ENCODE peak calls at places on chromosome 20, in eight cellular contexts. D, M, A, N, X, P, T and K are unnamed samples.

GRCh38 chr20:35611482-35611881 is 4.1 kb upstream of the SPAG4 start:
- DNase-seq in D (no peak), M (no peak), A (no peak), N (peak; percentile 63), X (no peak), P (no peak), T (no peak), K (no peak)

GRCh38 chr20:34083137-34083536 is 28.9 kb downstream of the EIF2S2 start:
- DNase-seq in D (peak; percentile 85), M (peak; percentile 74), A (peak; percentile 95), N (no peak), X (peak; percentile 52), P (no peak), T (peak; percentile 65), K (peak; percentile 75)

GRCh38 chr20:41330343-41330720 is 10.3 kb upstream of the LPIN3 start:
- DNase-seq in D (no peak), M (no peak), A (peak; percentile 16), N (no peak), X (no peak), P (no peak), T (no peak), K (no peak)

GRCh38 chr20:56400001-56400640 is 7.7 kb downstream of the CSTF1 start:
- DNase-seq in D (no peak), M (no peak), A (no peak), N (peak; percentile 31), X (no peak), P (peak; percentile 41), T (peak; percentile 47), K (peak; percentile 44)

GRCh38 chr20:47500554-47500953 is 1.1 kb upstream of the NCOA3 start:
- DNase-seq in D (no peak), M (no peak), A (no peak), N (no peak), X (no peak), P (no peak), T (no peak), K (no peak)

GRCh38 chr20:55095745-55096450 is 620.5 kb downstream of the DOK5 start:
- DNase-seq in D (no peak), M (no peak), A (no peak), N (no peak), X (no peak), P (no peak), T (no peak), K (no peak)

GRCh38 chr20:53052380-53052779 is 80.2 kb downstream of the TSHZ2 start:
- DNase-seq in D (no peak), M (no peak), A (no peak), N (no peak), X (no peak), P (no peak), T (no peak), K (no peak)

GRCh38 chr20:61575151-61575937 is 323.3 kb downstream of the CDH4 start:
- DNase-seq in D (no peak), M (no peak), A (no peak), N (no peak), X (no peak), P (no peak), T (no peak), K (no peak)

GRCh38 chr20:12175538-12175937 is 257.8 kb downstream of the BTBD3 start:
- DNase-seq in D (no peak), M (no peak), A (no peak), N (no peak), X (no peak), P (no peak), T (no peak), K (no peak)

GRCh38 chr20:43316271-43316670 is 126.6 kb upstream of the PTPRT start:
- DNase-seq in D (no peak), M (no peak), A (no peak), N (no peak), X (no peak), P (no peak), T (no peak), K (no peak)

GRCh38 chr20:32251470-32251869 is 26.0 kb upstream of the KIF3B start:
- DNase-seq in D (no peak), M (no peak), A (no peak), N (no peak), X (no peak), P (no peak), T (no peak), K (no peak)

GRCh38 chr20:32247957-32248497 is 29.4 kb upstream of the KIF3B start:
- DNase-seq in D (no peak), M (no peak), A (no peak), N (no peak), X (no peak), P (no peak), T (no peak), K (no peak)

GRCh38 chr20:32249030-32249738 is 28.3 kb upstream of the KIF3B start:
- DNase-seq in D (no peak), M (no peak), A (no peak), N (no peak), X (no peak), P (no peak), T (no peak), K (no peak)

GRCh38 chr20:32252189-32252588 is 25.3 kb upstream of the KIF3B start:
- DNase-seq in D (no peak), M (no peak), A (no peak), N (no peak), X (no peak), P (no peak), T (no peak), K (no peak)
- H3K4me1 ChIP-seq in D (no peaks in the 10 kb centered on the region), M (no peaks in the 10 kb centered on the region), A (no peaks in the 10 kb centered on the region), N (peaks cover 8% of the 10 kb centered on the region), X (no peaks in the 10 kb centered on the region), P (peaks cover 23% of the 10 kb centered on the region), T (peaks cover 12% of the 10 kb centered on the region), K (no peaks in the 10 kb centered on the region)

GRCh38 chr20:49247792-49248191 is 28.6 kb downstream of the DDX27 start:
- DNase-seq in D (no peak), M (no peak), A (no peak), N (no peak), X (no peak), P (no peak), T (no peak), K (no peak)

GRCh38 chr20:49248879-49249665 is 28.8 kb downstream of the ZNFX1 start:
- DNase-seq in D (no peak), M (peak; percentile 30), A (no peak), N (no peak), X (no peak), P (no peak), T (no peak), K (no peak)

GRCh38 chr20:49245921-49246740 is 26.9 kb downstream of the DDX27 start:
- DNase-seq in D (no peak), M (no peak), A (peak; percentile 36), N (no peak), X (no peak), P (peak; percentile 73), T (no peak), K (no peak)

GRCh38 chr20:49248301-49248700 is 29.1 kb downstream of the DDX27 start:
- DNase-seq in D (no peak), M (peak; percentile 22), A (no peak), N (no peak), X (no peak), P (no peak), T (no peak), K (no peak)

GRCh38 chr20:49247169-49247734 is 28.0 kb downstream of the DDX27 start:
- DNase-seq in D (no peak), M (no peak), A (no peak), N (no peak), X (no peak), P (no peak), T (no peak), K (no peak)
- TF ChIP-seq POLR2A in D (no peak), M (no peak), A (no peak), N (peak; percentile 61), X (no peak), P (no peak), T (no peak), K (no peak)

GRCh38 chr20:63699466-63700198 is 3.2 kb downstream of the TNFRSF6B start:
- DNase-seq in D (peak; percentile 66), M (peak; percentile 72), A (no peak), N (no peak), X (peak; percentile 22), P (no peak), T (no peak), K (no peak)
- H3K27ac ChIP-seq in D (peak overlapping the region; percentile 50), M (peak overlapping the region; percentile 45), A (peak overlapping the region; percentile 34), N (peak overlapping the region; percentile 75), X (no peak overlapping the region), P (peak overlapping the region; percentile 88), T (peak overlapping the region; percentile 57), K (peak overlapping the region; percentile 78)

GRCh38 chr20:62726716-62727583 is 18.3 kb downstream of the NTSR1 start:
- DNase-seq in D (no peak), M (peak; percentile 71), A (no peak), N (no peak), X (peak; percentile 17), P (no peak), T (no peak), K (no peak)
- H3K4me1 ChIP-seq in D (no peaks in the 10 kb centered on the region), M (no peaks in the 10 kb centered on the region), A (no peaks in the 10 kb centered on the region), N (no peaks in the 10 kb centered on the region), X (no peaks in the 10 kb centered on the region), P (no peaks in the 10 kb centered on the region), T (peaks cover 9% of the 10 kb centered on the region), K (peaks cover 15% of the 10 kb centered on the region)

DNA sequence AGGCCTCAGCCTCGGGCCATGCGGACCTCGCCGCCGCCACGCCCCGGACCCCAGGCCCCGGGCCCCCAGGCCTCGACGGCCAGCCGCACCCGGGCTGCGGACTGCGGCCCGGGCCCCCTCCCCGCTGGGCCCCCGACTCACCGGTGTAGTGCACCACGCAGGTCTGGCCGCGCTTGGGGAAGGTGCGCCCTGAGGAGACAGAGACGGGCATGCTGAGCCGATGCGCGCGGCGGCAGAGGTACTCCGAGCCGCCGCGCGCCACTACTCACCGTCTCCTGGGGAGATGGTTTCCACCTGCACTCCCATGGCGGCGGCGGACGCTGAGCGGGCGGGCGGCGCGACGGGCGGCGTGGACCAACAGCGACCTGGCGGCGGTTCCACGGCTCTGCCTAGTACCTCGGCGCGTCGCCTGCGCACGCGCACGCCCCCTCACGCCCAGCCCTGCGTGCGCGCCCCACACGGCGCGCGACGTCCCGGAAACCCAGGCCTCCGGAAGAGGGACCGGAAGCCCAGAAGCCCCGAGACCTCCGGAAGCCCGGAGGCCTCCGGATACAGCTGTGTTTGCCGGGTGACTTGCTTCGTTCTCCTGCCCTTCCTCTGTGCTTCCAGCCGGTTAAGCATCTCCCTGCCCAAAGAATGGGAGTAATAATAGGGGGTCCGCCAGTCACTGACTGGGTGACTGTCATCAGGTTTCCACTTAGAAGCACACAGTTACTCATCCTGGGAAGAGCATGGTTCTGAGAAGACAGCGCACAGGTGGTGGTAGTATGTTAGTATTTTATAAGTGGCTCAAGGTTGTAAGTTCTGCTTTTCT is at the start of gene FKBP1A:
- DNase-seq in D (peak; percentile 97), M (peak; percentile 99), A (peak; percentile 93), N (peak; percentile 67), X (peak; percentile 93), P (peak; percentile 91), T (peak; percentile 92), K (peak; percentile 95)
- TF ChIP-seq POLR2A in D (peak; percentile 38), M (peak; percentile 88), A (peak; percentile 77), N (peak; percentile 91), X (peak; percentile 97), P (peak; percentile 91), T (peak; percentile 69), K (no peak)